ENCODE peak calls at places on chromosomes 5 and 9, in seven cellular contexts. Q is GM12878, H is A549, M is HCT116, G is K562, I is HepG2, A is SK-N-SH. Z is an unnamed sample.
A peak's percentile ranks its signal among the peaks of the same experiment; 100 is the strongest.

GRCh38 chr9:132858756-132859155 is 19.3 kb downstream of the AK8 start:
- DNase-seq in Q (no peak), H (no peak), M (no peak), G (no peak), I (no peak), A (no peak), Z (no peak)

GRCh38 chr9:1946506-1946905 is 68.6 kb upstream of the SMARCA2 start:
- DNase-seq in Q (no peak), H (no peak), M (no peak), G (no peak), I (no peak), A (no peak), Z (no peak)

GRCh38 chr5:406041-406440 is 36.9 kb upstream of the EXOC3 start:
- DNase-seq in Q (no peak), H (no peak), M (no peak), G (no peak), I (no peak), A (no peak), Z (no peak)

GRCh38 chr9:36936498-36936831 is 97.6 kb downstream of the PAX5 start:
- DNase-seq in Q (no peak), H (no peak), M (no peak), G (no peak), I (no peak), A (no peak), Z (no peak)

GRCh38 chr9:83937861-83938455 is 16.7 kb upstream of the KIF27 start:
- DNase-seq in Q (no peak), H (peak; percentile 70), M (peak; percentile 62), G (peak; percentile 63), I (peak; percentile 68), A (peak; percentile 54), Z (no peak)

GRCh38 chr5:31963358-31963757 is 210.8 kb downstream of the GOLPH3 start:
- DNase-seq in Q (no peak), H (no peak), M (no peak), G (no peak), I (no peak), A (no peak), Z (no peak)

GRCh38 chr5:63687854-63688253 is 274.4 kb downstream of the HTR1A start:
- DNase-seq in Q (no peak), H (no peak), M (no peak), G (no peak), I (no peak), A (no peak), Z (no peak)

GRCh38 chr5:90099099-90099498 is 310.5 kb downstream of the CETN3 start:
- DNase-seq in Q (no peak), H (no peak), M (no peak), G (no peak), I (no peak), A (no peak), Z (no peak)

GRCh38 chr5:75054110-75054930 is 2.0 kb upstream of the GCNT4 start:
- DNase-seq in Q (no peak), H (no peak), M (no peak), G (no peak), I (no peak), A (peak; percentile 23), Z (no peak)

GRCh38 chr5:65412842-65413241 is 68.9 kb downstream of the ADAMTS6 start:
- DNase-seq in Q (no peak), H (no peak), M (no peak), G (no peak), I (no peak), A (no peak), Z (no peak)

GRCh38 chr9:118170032-118170955 is 466.1 kb downstream of the TLR4 start:
- DNase-seq in Q (no peak), H (peak; percentile 63), M (no peak), G (peak; percentile 18), I (peak; percentile 7), A (peak; percentile 57), Z (peak; percentile 24)

GRCh38 chr9:1604942-1605560 is 410.1 kb upstream of the SMARCA2 start:
- DNase-seq in Q (peak; percentile 11), H (peak; percentile 28), M (no peak), G (peak; percentile 1), I (peak; percentile 25), A (peak; percentile 9), Z (peak; percentile 8)

GRCh38 chr9:91376239-91376638 is 14.5 kb upstream of the AUH start:
- DNase-seq in Q (no peak), H (no peak), M (no peak), G (no peak), I (no peak), A (no peak), Z (no peak)

GRCh38 chr5:57303985-57304384 is 130.1 kb downstream of the GPBP1 start:
- DNase-seq in Q (no peak), H (peak; percentile 7), M (no peak), G (peak; percentile 6), I (no peak), A (no peak), Z (no peak)

GRCh38 chr9:88605500-88606172 is 70.7 kb downstream of the NXNL2 start:
- DNase-seq in Q (no peak), H (no peak), M (no peak), G (no peak), I (no peak), A (no peak), Z (no peak)

GRCh38 chr5:112546946-112547647 is 128.0 kb upstream of the EPB41L4A start:
- DNase-seq in Q (no peak), H (no peak), M (no peak), G (peak; percentile 14), I (no peak), A (no peak), Z (no peak)

GRCh38 chr9:77013186-77013931 is 6.1 kb upstream of the FOXB2 start:
- DNase-seq in Q (no peak), H (no peak), M (no peak), G (no peak), I (no peak), A (peak; percentile 12), Z (no peak)

GRCh38 chr9:77013932-77014596 is 5.4 kb upstream of the FOXB2 start:
- DNase-seq in Q (no peak), H (no peak), M (no peak), G (no peak), I (no peak), A (peak; percentile 28), Z (no peak)

GRCh38 chr9:77014597-77015263 is 4.7 kb upstream of the FOXB2 start:
- DNase-seq in Q (no peak), H (no peak), M (no peak), G (no peak), I (no peak), A (no peak), Z (no peak)

GRCh38 chr9:77010527-77010926 is 8.9 kb upstream of the FOXB2 start:
- DNase-seq in Q (no peak), H (no peak), M (no peak), G (no peak), I (no peak), A (no peak), Z (no peak)

GRCh38 chr9:77011973-77012817 is 7.3 kb upstream of the FOXB2 start:
- DNase-seq in Q (no peak), H (peak; percentile 61), M (peak; percentile 38), G (peak; percentile 65), I (peak; percentile 20), A (peak; percentile 77), Z (no peak)
- H3K9me3 ChIP-seq in Q (no peaks in the 10 kb centered on the region), H (no peaks in the 10 kb centered on the region), M (no peaks in the 10 kb centered on the region), G (no peaks in the 10 kb centered on the region), I (no peaks in the 10 kb centered on the region), A (no peaks in the 10 kb centered on the region), Z (no peaks in the 10 kb centered on the region)

GRCh38 chr5:168965638-168966037 is 335.3 kb downstream of the SLIT3 start:
- DNase-seq in Q (no peak), H (no peak), M (no peak), G (no peak), I (no peak), A (no peak), Z (no peak)

GRCh38 chr5:168969341-168969863 is 331.5 kb downstream of the SLIT3 start:
- DNase-seq in Q (no peak), H (no peak), M (no peak), G (no peak), I (no peak), A (no peak), Z (no peak)

GRCh38 chr5:168971100-168971499 is 329.8 kb downstream of the SLIT3 start:
- DNase-seq in Q (no peak), H (no peak), M (no peak), G (no peak), I (no peak), A (no peak), Z (no peak)

GRCh38 chr5:168964182-168964581 is 336.8 kb downstream of the SLIT3 start:
- DNase-seq in Q (no peak), H (no peak), M (no peak), G (no peak), I (no peak), A (no peak), Z (no peak)

DNA sequence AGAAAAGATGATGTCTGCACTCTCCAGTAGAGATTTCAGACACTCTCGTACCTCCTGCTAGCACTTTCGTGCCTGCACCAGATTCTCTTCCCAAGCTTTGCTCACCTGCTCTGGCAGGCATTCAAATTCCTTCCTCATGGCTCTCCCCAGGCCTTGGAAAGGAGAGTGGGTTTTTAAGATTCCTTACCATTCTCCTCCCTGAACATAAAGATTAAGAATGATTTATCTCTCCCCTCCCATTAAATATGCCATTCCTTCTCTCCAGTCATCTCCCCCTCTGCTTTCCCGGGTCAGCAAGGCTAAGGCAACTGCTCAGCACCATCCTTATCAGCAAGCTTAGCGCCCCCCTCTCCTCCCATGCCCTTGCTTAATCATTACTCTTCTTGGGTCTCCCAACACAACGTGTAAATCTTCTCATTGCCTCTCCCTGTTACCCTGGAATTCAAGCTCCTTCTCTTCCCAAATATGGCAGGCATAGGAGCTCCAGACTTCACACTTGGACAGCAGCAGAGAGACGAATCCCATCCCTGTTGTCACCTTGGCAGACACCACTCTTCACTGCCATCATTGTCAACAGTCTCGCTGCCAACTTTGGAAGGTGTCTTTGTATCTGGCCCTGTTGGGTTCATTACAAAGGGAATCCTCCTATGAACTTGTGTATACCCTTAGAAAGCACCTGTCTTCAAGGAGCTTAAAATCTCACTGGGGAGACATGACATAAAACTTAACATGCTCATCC is 332.9 kb downstream of the SLIT3 start:
- DNase-seq in Q (no peak), H (no peak), M (no peak), G (no peak), I (no peak), A (no peak), Z (no peak)
- TF ChIP-seq REST in Q (no peak), H (no peak), M (no peak), G (no peak), I (no peak), A (no peak), Z (no peak)

GRCh38 chr9:10045598-10045997 is 567.2 kb downstream of the PTPRD start:
- DNase-seq in Q (no peak), H (peak; percentile 10), M (no peak), G (no peak), I (no peak), A (no peak), Z (no peak)
- TF ChIP-seq CTCF in Q (peak; percentile 9), H (peak; percentile 21), M (no peak), G (no peak), I (peak; percentile 13), A (peak; percentile 59), Z (no peak)

GRCh38 chr5:133853972-133854371 is 114.5 kb downstream of the C5orf15 start:
- DNase-seq in Q (no peak), H (no peak), M (no peak), G (no peak), I (no peak), A (no peak), Z (no peak)
- H3K9me3 ChIP-seq in Q (peaks cover 1% of the 10 kb centered on the region), H (no peaks in the 10 kb centered on the region), M (no peaks in the 10 kb centered on the region), G (peaks cover under 1% of the 10 kb centered on the region), I (no peaks in the 10 kb centered on the region), A (no peaks in the 10 kb centered on the region), Z (no peaks in the 10 kb centered on the region)

GRCh38 chr5:105573575-105573974 is 2011.0 kb upstream of the NUDT12 start:
- DNase-seq in Q (no peak), H (no peak), M (no peak), G (no peak), I (no peak), A (no peak), Z (no peak)
- TF ChIP-seq REST in Q (no peak), H (no peak), M (no peak), G (no peak), I (no peak), A (no peak), Z (no peak)

Z was measured in Panc1.